ENCODE peak calls at places on chromosomes 16 and 17, in seven cellular contexts. One of them, this sample, is unnamed.

GRCh38 chr17:72683506-72684404 is 408.7 kb downstream of the SLC39A11 start:
- DNase-seq in Calu3: peak
- DNase-seq in HEK293T: peak
- DNase-seq in nephron progenitor cell: no peak
- DNase-seq in sigmoid colon: no peak
- DNase-seq in keratinocyte: peak
- DNase-seq in AG09319: peak
- DNase-seq in this sample: peak

GRCh38 chr16:23283571-23283970 is 18.5 kb upstream of the SCNN1B start:
- DNase-seq in Calu3: no peak
- DNase-seq in HEK293T: no peak
- DNase-seq in nephron progenitor cell: no peak
- DNase-seq in sigmoid colon: no peak
- DNase-seq in keratinocyte: no peak
- DNase-seq in AG09319: no peak
- DNase-seq in this sample: no peak

GRCh38 chr16:694863-695354 is 4.7 kb upstream of the WDR24 start:
- DNase-seq in Calu3: no peak
- DNase-seq in HEK293T: peak
- DNase-seq in nephron progenitor cell: no peak
- DNase-seq in sigmoid colon: no peak
- DNase-seq in keratinocyte: no peak
- DNase-seq in AG09319: no peak
- DNase-seq in this sample: no peak

GRCh38 chr16:89723279-89724250 is 2.2 kb downstream of the ZNF276 start:
- DNase-seq in Calu3: no peak
- DNase-seq in HEK293T: no peak
- DNase-seq in nephron progenitor cell: no peak
- DNase-seq in sigmoid colon: peak
- DNase-seq in keratinocyte: no peak
- DNase-seq in AG09319: no peak
- DNase-seq in this sample: no peak

GRCh38 chr17:35433075-35433894 is 985 bp upstream of the SLFN12 start:
- DNase-seq in Calu3: peak
- DNase-seq in HEK293T: peak
- DNase-seq in nephron progenitor cell: peak
- DNase-seq in sigmoid colon: peak
- DNase-seq in keratinocyte: peak
- DNase-seq in AG09319: peak
- DNase-seq in this sample: peak

GRCh38 chr17:80106176-80106575 is 4.8 kb downstream of the GAA start:
- DNase-seq in Calu3: no peak
- DNase-seq in HEK293T: no peak
- DNase-seq in nephron progenitor cell: no peak
- DNase-seq in sigmoid colon: no peak
- DNase-seq in keratinocyte: no peak
- DNase-seq in AG09319: no peak
- DNase-seq in this sample: no peak

GRCh38 chr16:13453938-13454553 is 465.9 kb upstream of the ERCC4 start:
- DNase-seq in Calu3: peak
- DNase-seq in HEK293T: peak
- DNase-seq in nephron progenitor cell: peak
- DNase-seq in sigmoid colon: no peak
- DNase-seq in keratinocyte: peak
- DNase-seq in AG09319: no peak
- DNase-seq in this sample: no peak

GRCh38 chr17:82871056-82871775 is 31.4 kb upstream of the ZNF750 start:
- DNase-seq in Calu3: no peak
- DNase-seq in HEK293T: no peak
- DNase-seq in nephron progenitor cell: no peak
- DNase-seq in sigmoid colon: no peak
- DNase-seq in keratinocyte: no peak
- DNase-seq in AG09319: no peak
- DNase-seq in this sample: no peak

GRCh38 chr17:75319818-75320691 is 30.8 kb upstream of the SLC25A19 start:
- DNase-seq in Calu3: no peak
- DNase-seq in HEK293T: no peak
- DNase-seq in nephron progenitor cell: no peak
- DNase-seq in sigmoid colon: no peak
- DNase-seq in keratinocyte: no peak
- DNase-seq in AG09319: no peak
- DNase-seq in this sample: peak

GRCh38 chr17:81021531-81022370 is 13.2 kb upstream of the BAIAP2 start:
- DNase-seq in Calu3: no peak
- DNase-seq in HEK293T: no peak
- DNase-seq in nephron progenitor cell: no peak
- DNase-seq in sigmoid colon: no peak
- DNase-seq in keratinocyte: no peak
- DNase-seq in AG09319: no peak
- DNase-seq in this sample: no peak

GRCh38 chr17:17258998-17259397 is 22.0 kb upstream of the FLCN start:
- DNase-seq in Calu3: no peak
- DNase-seq in HEK293T: no peak
- DNase-seq in nephron progenitor cell: no peak
- DNase-seq in sigmoid colon: no peak
- DNase-seq in keratinocyte: no peak
- DNase-seq in AG09319: no peak
- DNase-seq in this sample: no peak

GRCh38 chr16:27424772-27425498 is 23.0 kb downstream of the IL21R start:
- DNase-seq in Calu3: no peak
- DNase-seq in HEK293T: no peak
- DNase-seq in nephron progenitor cell: no peak
- DNase-seq in sigmoid colon: peak
- DNase-seq in keratinocyte: no peak
- DNase-seq in AG09319: no peak
- DNase-seq in this sample: no peak

GRCh38 chr17:79537061-79537460 is 73.8 kb downstream of the RBFOX3 start:
- DNase-seq in Calu3: no peak
- DNase-seq in HEK293T: no peak
- DNase-seq in nephron progenitor cell: no peak
- DNase-seq in sigmoid colon: no peak
- DNase-seq in keratinocyte: no peak
- DNase-seq in AG09319: no peak
- DNase-seq in this sample: no peak

GRCh38 chr16:82954224-82954929 is 327.6 kb downstream of the CDH13 start:
- DNase-seq in Calu3: no peak
- DNase-seq in HEK293T: no peak
- DNase-seq in nephron progenitor cell: no peak
- DNase-seq in sigmoid colon: no peak
- DNase-seq in keratinocyte: no peak
- DNase-seq in AG09319: no peak
- DNase-seq in this sample: peak

GRCh38 chr16:70648606-70649005 is 2.2 kb downstream of the IL34 start:
- DNase-seq in Calu3: no peak
- DNase-seq in HEK293T: no peak
- DNase-seq in nephron progenitor cell: no peak
- DNase-seq in sigmoid colon: no peak
- DNase-seq in keratinocyte: no peak
- DNase-seq in AG09319: no peak
- DNase-seq in this sample: no peak

GRCh38 chr17:58285422-58285810 is 4.7 kb upstream of the MPO start:
- DNase-seq in Calu3: no peak
- DNase-seq in HEK293T: no peak
- DNase-seq in nephron progenitor cell: no peak
- DNase-seq in sigmoid colon: peak
- DNase-seq in keratinocyte: no peak
- DNase-seq in AG09319: no peak
- DNase-seq in this sample: no peak

GRCh38 chr17:37791434-37791833 is 46.6 kb upstream of the HNF1B start:
- DNase-seq in Calu3: peak
- DNase-seq in HEK293T: peak
- DNase-seq in nephron progenitor cell: no peak
- DNase-seq in sigmoid colon: no peak
- DNase-seq in keratinocyte: no peak
- DNase-seq in AG09319: peak
- DNase-seq in this sample: no peak

GRCh38 chr16:24610421-24610765 is 71.0 kb downstream of the RBBP6 start:
- DNase-seq in Calu3: peak
- DNase-seq in HEK293T: no peak
- DNase-seq in nephron progenitor cell: peak
- DNase-seq in sigmoid colon: no peak
- DNase-seq in keratinocyte: no peak
- DNase-seq in AG09319: no peak
- DNase-seq in this sample: peak

GRCh38 chr17:49443862-49444261 is 29.2 kb upstream of the PHB1 start:
- DNase-seq in Calu3: no peak
- DNase-seq in HEK293T: no peak
- DNase-seq in nephron progenitor cell: no peak
- DNase-seq in sigmoid colon: no peak
- DNase-seq in keratinocyte: no peak
- DNase-seq in AG09319: no peak
- DNase-seq in this sample: peak

GRCh38 chr17:32349503-32349853 is 479 bp upstream of the ZNF207 start:
- DNase-seq in Calu3: no peak
- DNase-seq in HEK293T: no peak
- DNase-seq in nephron progenitor cell: no peak
- DNase-seq in sigmoid colon: no peak
- DNase-seq in keratinocyte: no peak
- DNase-seq in AG09319: no peak
- DNase-seq in this sample: peak